ENCODE peak calls at places on chromosomes 5 and 9, in seven cellular contexts. E, M, Y, I, J, H and G are unnamed samples.

GRCh38 chr5:111932207-111932606 is 175.2 kb upstream of the NREP start:
- DNase-seq in E (no peak), M (no peak), Y (no peak), I (no peak), J (no peak), H (no peak), G (no peak)

GRCh38 chr9:35882996-35883395 is 12.8 kb upstream of the OR13J1 start:
- DNase-seq in E (no peak), M (no peak), Y (no peak), I (no peak), J (no peak), H (no peak), G (no peak)

GRCh38 chr5:96111080-96111756 is 149.6 kb upstream of the ELL2 start:
- DNase-seq in E (no peak), M (no peak), Y (no peak), I (no peak), J (no peak), H (no peak), G (no peak)

GRCh38 chr9:117080996-117081395 is 333.9 kb downstream of the ASTN2 start:
- DNase-seq in E (no peak), M (no peak), Y (no peak), I (no peak), J (no peak), H (no peak), G (no peak)

GRCh38 chr5:173721259-173722232 is 105.1 kb upstream of the BOD1 start:
- DNase-seq in E (no peak), M (no peak), Y (no peak), I (no peak), J (no peak), H (no peak), G (no peak)

GRCh38 chr5:133552925-133553525 is 59.3 kb downstream of the FSTL4 start:
- DNase-seq in E (no peak), M (no peak), Y (peak), I (peak), J (no peak), H (peak), G (no peak)

GRCh38 chr5:142280066-142281011 is 44.5 kb downstream of the SPRY4 start:
- DNase-seq in E (no peak), M (peak), Y (no peak), I (no peak), J (no peak), H (peak), G (peak)

GRCh38 chr5:178376906-178377582 is 144.4 kb upstream of the PHYKPL start:
- DNase-seq in E (no peak), M (no peak), Y (no peak), I (no peak), J (no peak), H (peak), G (no peak)

GRCh38 chr9:114666441-114666840 is 8.8 kb upstream of the TEX53 start:
- DNase-seq in E (no peak), M (no peak), Y (no peak), I (no peak), J (no peak), H (no peak), G (no peak)

GRCh38 chr9:114281421-114282103 is 41.3 kb upstream of the ORM1 start:
- DNase-seq in E (peak), M (no peak), Y (no peak), I (no peak), J (no peak), H (peak), G (no peak)

GRCh38 chr5:75558221-75558620 is 46.5 kb downstream of the POLK start:
- DNase-seq in E (no peak), M (no peak), Y (no peak), I (no peak), J (no peak), H (no peak), G (no peak)

GRCh38 chr5:62575066-62575465 is 3.6 kb upstream of the LRRC70 start:
- DNase-seq in E (no peak), M (no peak), Y (no peak), I (no peak), J (no peak), H (no peak), G (no peak)

GRCh38 chr5:67377651-67378050 is 181.1 kb upstream of the CD180 start:
- DNase-seq in E (no peak), M (no peak), Y (no peak), I (no peak), J (no peak), H (no peak), G (no peak)

GRCh38 chr9:86585422-86586143 is 231.4 kb upstream of the TUT7 start:
- DNase-seq in E (no peak), M (no peak), Y (no peak), I (no peak), J (no peak), H (peak), G (no peak)

GRCh38 chr9:33125871-33126822 is 41.0 kb downstream of the B4GALT1 start:
- DNase-seq in E (no peak), M (no peak), Y (no peak), I (no peak), J (no peak), H (no peak), G (no peak)

GRCh38 chr5:139276426-139276825 is 17.1 kb upstream of the MATR3 start:
- DNase-seq in E (no peak), M (no peak), Y (no peak), I (no peak), J (no peak), H (no peak), G (no peak)

GRCh38 chr5:179453616-179454015 is 96.7 kb upstream of the RUFY1 start:
- DNase-seq in E (no peak), M (no peak), Y (no peak), I (no peak), J (no peak), H (no peak), G (no peak)

GRCh38 chr9:27473135-27473534 is 51.0 kb upstream of the IFNK start:
- DNase-seq in E (peak), M (no peak), Y (no peak), I (peak), J (no peak), H (peak), G (no peak)

GRCh38 chr5:133524597-133524996 is 87.7 kb downstream of the FSTL4 start:
- DNase-seq in E (no peak), M (no peak), Y (no peak), I (no peak), J (no peak), H (no peak), G (no peak)

GRCh38 chr9:115764649-115765048 is 388.9 kb upstream of the PAPPA start:
- DNase-seq in E (no peak), M (no peak), Y (no peak), I (no peak), J (no peak), H (no peak), G (no peak)

GRCh38 chr5:72543365-72543764 is 36.2 kb upstream of the ZNF366 start:
- DNase-seq in E (no peak), M (peak), Y (no peak), I (no peak), J (no peak), H (no peak), G (peak)

GRCh38 chr5:162529886-162530285 is 462.3 kb downstream of the GABRG2 start:
- DNase-seq in E (no peak), M (no peak), Y (no peak), I (no peak), J (no peak), H (no peak), G (no peak)

GRCh38 chr5:167688731-167689130 is 602.7 kb upstream of the WWC1 start:
- DNase-seq in E (no peak), M (peak), Y (no peak), I (no peak), J (no peak), H (no peak), G (no peak)

GRCh38 chr5:132941331-132941730 is 22.1 kb downstream of the AFF4 start:
- DNase-seq in E (no peak), M (no peak), Y (no peak), I (no peak), J (no peak), H (no peak), G (no peak)

GRCh38 chr9:129617167-129617566 is 3.7 kb downstream of the C9orf50 start:
- DNase-seq in E (no peak), M (no peak), Y (no peak), I (peak), J (no peak), H (peak), G (no peak)

GRCh38 chr9:131677445-131678180 is 62.3 kb downstream of the RAPGEF1 start:
- DNase-seq in E (peak), M (no peak), Y (no peak), I (no peak), J (no peak), H (peak), G (peak)

GRCh38 chr9:128689293-128689770 is 310 bp downstream of the SET start:
- DNase-seq in E (no peak), M (no peak), Y (peak), I (no peak), J (no peak), H (peak), G (no peak)

GRCh38 chr5:123098767-123099513 is 9.9 kb downstream of the PRDM6 start:
- DNase-seq in E (no peak), M (no peak), Y (no peak), I (no peak), J (no peak), H (no peak), G (no peak)

GRCh38 chr5:179886190-179886589 is 21.5 kb downstream of the TBC1D9B start:
- DNase-seq in E (no peak), M (no peak), Y (no peak), I (no peak), J (no peak), H (no peak), G (no peak)

GRCh38 chr5:18792145-18792544 is 1157.9 kb downstream of the TAF11L14 start:
- DNase-seq in E (no peak), M (no peak), Y (no peak), I (no peak), J (no peak), H (peak), G (no peak)